ENCODE peak calls at places on chromosomes 4 and X, in nine cellular contexts. K, D, N, P, A, O, F, B and E are unnamed samples. For H3K4me1, the result is how much of the 10 kb centered on the place peaks cover.

GRCh38 chr4:1664141-1664540 is 20.0 kb downstream of the FAM53A start:
- DNase-seq in K (no peak), D (no peak), N (no peak), P (no peak), A (no peak), O (no peak), F (no peak), B (no peak), E (no peak)

GRCh38 chr4:99234331-99235010 is 15.4 kb upstream of the ADH6 start:
- DNase-seq in K (no peak), D (no peak), N (no peak), P (no peak), A (no peak), O (no peak), F (no peak), B (no peak), E (no peak)

GRCh38 chr4:143667461-143667860 is 33.0 kb downstream of the FREM3 start:
- DNase-seq in K (peak), D (no peak), N (no peak), P (no peak), A (no peak), O (no peak), F (no peak), B (peak), E (no peak)

GRCh38 chr4:22524895-22525294 is 9.0 kb upstream of the ADGRA3 start:
- DNase-seq in K (no peak), D (no peak), N (no peak), P (no peak), A (no peak), O (no peak), F (no peak), B (no peak), E (no peak)

GRCh38 chr4:54877006-54877405 is 219.2 kb downstream of the KIT start:
- DNase-seq in K (no peak), D (no peak), N (no peak), P (no peak), A (no peak), O (no peak), F (no peak), B (no peak), E (no peak)

GRCh38 chr4:7270121-7270520 is 77.8 kb downstream of the SORCS2 start:
- DNase-seq in K (no peak), D (no peak), N (no peak), P (no peak), A (no peak), O (no peak), F (no peak), B (no peak), E (no peak)

GRCh38 chr4:102612824-102613366 is 111.7 kb downstream of the NFKB1 start:
- DNase-seq in K (no peak), D (no peak), N (no peak), P (no peak), A (no peak), O (no peak), F (no peak), B (no peak), E (no peak)

GRCh38 chr4:78056265-78057129 is 626 bp upstream of the FRAS1 start:
- DNase-seq in K (peak), D (peak), N (peak), P (peak), A (peak), O (peak), F (peak), B (peak), E (no peak)

GRCh38 chr4:118280501-118281218 is 72.1 kb downstream of the PRSS12 start:
- DNase-seq in K (no peak), D (peak), N (no peak), P (peak), A (no peak), O (peak), F (peak), B (peak), E (no peak)

GRCh38 chrX:129932792-129933321 is 26.9 kb downstream of the UTP14A start:
- DNase-seq in K (peak), D (no peak), N (peak), P (peak), A (peak), O (no peak), F (peak), B (peak), E (no peak)

GRCh38 chr4:13933163-13933562 is 305.6 kb upstream of the BOD1L1 start:
- DNase-seq in K (no peak), D (no peak), N (no peak), P (no peak), A (no peak), O (no peak), F (no peak), B (no peak), E (no peak)

DNA sequence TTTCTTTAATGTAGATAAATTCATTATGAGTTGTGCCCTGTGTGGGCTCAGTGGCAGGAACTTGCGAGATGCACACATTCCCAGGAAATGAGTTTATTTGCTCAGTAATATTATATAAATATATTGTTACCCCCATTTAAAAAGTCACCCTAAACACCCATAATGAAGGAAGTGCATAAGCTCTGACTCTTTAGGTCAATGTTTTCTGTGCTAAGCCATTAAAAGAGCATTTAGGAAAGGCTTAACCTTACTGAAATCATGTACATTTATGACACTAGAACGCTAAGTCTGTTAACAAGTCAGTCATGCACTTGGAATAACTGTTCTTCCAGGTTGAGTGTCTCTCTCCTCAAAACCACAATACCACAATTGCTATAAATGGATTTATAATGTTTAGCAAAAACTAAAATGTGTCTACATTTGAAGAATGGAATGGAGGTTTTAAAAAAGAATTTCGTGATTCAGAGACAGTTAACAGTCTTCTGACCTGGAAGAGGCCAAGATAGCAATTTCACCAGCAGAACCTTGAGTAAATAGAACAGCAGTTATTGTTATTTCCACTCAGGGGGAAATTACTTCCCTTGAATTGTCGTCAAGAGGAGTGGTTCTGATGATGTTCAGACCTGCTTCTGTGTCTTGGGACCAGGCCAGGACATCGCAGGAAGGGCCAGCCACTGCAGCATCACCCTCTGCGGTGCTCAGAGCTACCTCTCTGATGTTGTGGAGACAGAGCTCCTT is 91.1 kb upstream of the VEGFC start:
- DNase-seq in K (no peak), D (no peak), N (no peak), P (no peak), A (no peak), O (no peak), F (peak), B (no peak), E (no peak)
- TF ChIP-seq POLR2A in K (no peak), D (no peak), N (no peak), P (no peak), A (no peak), O (no peak), F (no peak), B (no peak), E (no peak)

GRCh38 chr4:174437756-174438155 is 84.5 kb downstream of the HPGD start:
- DNase-seq in K (no peak), D (no peak), N (no peak), P (no peak), A (no peak), O (no peak), F (no peak), B (no peak), E (no peak)
- H3K4me1 ChIP-seq in K (under half), D (under half), N (under half), P (under half), A (under half), O (under half), F (under half), B (under half), E (under half)

GRCh38 chr4:10605746-10606482 is 78.7 kb downstream of the CLNK start:
- DNase-seq in K (no peak), D (no peak), N (no peak), P (no peak), A (no peak), O (no peak), F (no peak), B (no peak), E (no peak)
- H3K27ac ChIP-seq in K (no peak), D (no peak), N (no peak), P (no peak), A (no peak), O (no peak), F (no peak), B (no peak), E (no peak)

DNA sequence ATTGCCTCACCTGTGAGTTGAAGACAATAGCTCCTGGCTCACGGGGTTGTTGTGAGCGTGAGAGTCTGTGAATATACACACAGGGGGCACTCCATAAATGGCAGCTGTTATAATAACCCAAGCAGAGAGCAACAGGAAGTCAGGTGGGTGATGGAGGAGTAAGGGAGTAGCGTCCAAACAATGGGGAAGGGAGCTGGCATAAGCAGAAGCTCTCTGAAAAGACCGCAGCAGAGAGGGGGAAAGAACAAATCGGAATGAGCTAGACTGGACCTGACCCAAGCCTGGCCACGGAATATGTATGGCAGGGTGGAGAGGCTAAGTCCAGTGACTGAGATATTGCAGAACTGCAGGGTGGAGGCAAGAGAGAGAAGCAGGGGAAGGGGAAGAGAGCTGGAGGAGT is 6.6 kb upstream of the GJB1 start:
- DNase-seq in K (no peak), D (no peak), N (no peak), P (no peak), A (no peak), O (no peak), F (no peak), B (no peak), E (no peak)
- TF ChIP-seq POLR2A in K (no peak), D (no peak), N (no peak), P (no peak), A (no peak), O (no peak), F (no peak), B (no peak), E (no peak)

GRCh38 chr4:88275516-88275915 is 8.8 kb downstream of the PPM1K start:
- DNase-seq in K (no peak), D (no peak), N (no peak), P (no peak), A (no peak), O (peak), F (no peak), B (no peak), E (no peak)
- H3K4me1 ChIP-seq in K (under half), D (under half), N (under half), P (under half), A (under half), O (under half), F (under half), B (under half), E (under half)

GRCh38 chrX:112803060-112803459 is 37.6 kb downstream of the AMOT start:
- DNase-seq in K (no peak), D (no peak), N (no peak), P (no peak), A (no peak), O (no peak), F (no peak), B (no peak), E (no peak)

GRCh38 chrX:112800901-112801775 is 39.5 kb downstream of the AMOT start:
- DNase-seq in K (no peak), D (no peak), N (no peak), P (no peak), A (no peak), O (no peak), F (no peak), B (no peak), E (no peak)

GRCh38 chrX:112799425-112799824 is 41.2 kb downstream of the AMOT start:
- DNase-seq in K (no peak), D (no peak), N (no peak), P (no peak), A (no peak), O (no peak), F (no peak), B (no peak), E (no peak)

GRCh38 chrX:112798736-112799135 is 41.9 kb downstream of the AMOT start:
- DNase-seq in K (no peak), D (no peak), N (no peak), P (no peak), A (no peak), O (no peak), F (no peak), B (no peak), E (no peak)
- H3K27ac ChIP-seq in K (no peak), D (no peak), N (no peak), P (no peak), A (no peak), O (no peak), F (no peak), B (peak), E (no peak)

GRCh38 chrX:10620121-10620699 is at the start of gene MID1:
- DNase-seq in K (peak), D (peak), N (peak), P (peak), A (peak), O (peak), F (peak), B (peak), E (no peak)
- TF ChIP-seq POLR2A in K (peak), D (no peak), N (no peak), P (peak), A (no peak), O (no peak), F (peak), B (no peak), E (peak)

DNA sequence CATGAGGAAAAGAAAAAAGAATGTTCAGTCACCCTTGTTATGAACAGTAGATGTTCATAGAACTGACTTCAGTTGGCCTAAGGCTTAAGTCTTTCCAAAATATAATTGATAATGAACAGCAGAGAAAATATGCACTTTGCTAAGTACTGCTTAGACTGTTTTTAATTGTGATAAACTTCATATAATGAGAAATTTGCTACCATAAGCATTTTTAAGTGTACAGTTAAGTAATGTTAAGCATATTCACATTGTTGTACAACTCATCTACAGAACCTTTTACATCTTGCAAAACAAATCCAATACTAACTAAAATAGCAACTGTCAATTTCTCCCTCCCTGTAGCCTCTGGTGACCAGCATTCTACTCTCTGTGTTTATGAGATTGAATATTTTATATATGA is 792.2 kb upstream of the LCORL start:
- DNase-seq in K (no peak), D (no peak), N (no peak), P (no peak), A (no peak), O (no peak), F (no peak), B (no peak), E (no peak)
- H3K4me1 ChIP-seq in K (under half), D (under half), N (under half), P (under half), A (under half), O (under half), F (under half), B (under half), E (under half)